ENCODE peak calls at places on chromosomes 3 and 15, in four cellular contexts. R is AML-193, I is NCI-H2081, M is cardiac fibroblast. J is an unnamed sample.

GRCh38 chr3:97830627-97831026 is 8.8 kb downstream of the CRYBG3 start:
- DNase-seq in M (peak; percentile 14), I (no peak), R (no peak), J (no peak)

GRCh38 chr15:79896634-79897379 is at the start of gene MTHFS:
- DNase-seq in R (peak; percentile 70), M (peak; percentile 80), I (peak; percentile 71), J (peak; percentile 88)

GRCh38 chr15:98568382-98569017 is 79.8 kb upstream of the IGF1R start:
- DNase-seq in M (peak; percentile 10), R (no peak), I (no peak), J (no peak)

GRCh38 chr3:14563946-14564539 is 23.9 kb upstream of the GRIP2 start:
- DNase-seq in I (peak; percentile 27), R (no peak), M (no peak), J (no peak)

GRCh38 chr15:83092309-83092976 is 15.0 kb upstream of the TM6SF1 start:
- DNase-seq in R (peak; percentile 49), M (peak; percentile 81), I (no peak), J (no peak)

GRCh38 chr15:43776101-43776717 is 557 bp downstream of the ELL3 start:
- DNase-seq in I (no peak), R (no peak), M (no peak), J (no peak)

GRCh38 chr3:1404270-1404669 is 311.4 kb downstream of the CNTN6 start:
- DNase-seq in R (no peak), I (peak; percentile 27), M (no peak), J (no peak)

GRCh38 chr3:37456270-37456708 is 281.9 kb upstream of the LRRFIP2 start:
- DNase-seq in R (no peak), I (no peak), M (peak; percentile 65), J (no peak)

GRCh38 chr3:147572970-147573340 is 163.8 kb downstream of the ZIC1 start:
- DNase-seq in R (no peak), M (no peak), I (no peak), J (no peak)

GRCh38 chr3:172882563-172882962 is 132.0 kb downstream of the ECT2 start:
- DNase-seq in M (no peak), I (no peak), R (no peak), J (no peak)

GRCh38 chr3:119681279-119681678 is 4.1 kb upstream of the COX17 start:
- DNase-seq in R (peak; percentile 66), M (peak; percentile 67), I (peak; percentile 15), J (peak; percentile 48)

GRCh38 chr15:98904466-98905048 is 103.0 kb downstream of the PGPEP1L start:
- DNase-seq in I (no peak), M (peak; percentile 54), R (peak; percentile 76), J (peak; percentile 65)

GRCh38 chr3:188002626-188003138 is 151.3 kb upstream of the LPP start:
- DNase-seq in I (no peak), R (no peak), M (no peak), J (no peak)

GRCh38 chr3:187210555-187211327 is 13.5 kb downstream of the RTP1 start:
- DNase-seq in I (no peak), R (no peak), M (peak; percentile 77), J (peak; percentile 79)

GRCh38 chr3:98574157-98574556 is 19.3 kb downstream of the CPOX start:
- DNase-seq in M (no peak), R (no peak), I (no peak), J (no peak)

GRCh38 chr15:92808611-92809063 is 91.5 kb upstream of the CHD2 start:
- DNase-seq in R (peak; percentile 44), M (peak; percentile 76), I (no peak), J (peak; percentile 66)

GRCh38 chr3:115836944-115837343 is 213.6 kb downstream of the GAP43 start:
- DNase-seq in I (peak; percentile 9), M (peak; percentile 45), R (peak; percentile 35), J (peak; percentile 15)

GRCh38 chr3:159814161-159814560 is 174.5 kb upstream of the IL12A start:
- DNase-seq in M (no peak), I (peak; percentile 72), R (no peak), J (no peak)

GRCh38 chr3:46282696-46283095 is 40.4 kb downstream of the CCR3 start:
- DNase-seq in M (no peak), I (no peak), R (no peak), J (no peak)

GRCh38 chr3:63869929-63870328 is 6.3 kb downstream of the ATXN7 start:
- DNase-seq in R (no peak), M (no peak), I (no peak), J (no peak)

GRCh38 chr3:81237193-81237592 is 524.3 kb downstream of the GBE1 start:
- DNase-seq in R (no peak), I (no peak), M (no peak), J (no peak)

GRCh38 chr3:17741621-17742091 is 775 bp downstream of the TBC1D5 start:
- DNase-seq in I (no peak), R (peak; percentile 58), M (no peak), J (no peak)

GRCh38 chr3:99710094-99710493 is 71.7 kb downstream of the COL8A1 start:
- DNase-seq in M (no peak), R (no peak), I (no peak), J (no peak)

GRCh38 chr15:99253381-99254090 is 2.3 kb downstream of the LRRC28 start:
- DNase-seq in I (no peak), M (peak; percentile 30), R (no peak), J (peak; percentile 50)

GRCh38 chr15:51260262-51260661 is 78.1 kb downstream of the CYP19A1 start:
- DNase-seq in I (no peak), R (no peak), M (peak; percentile 40), J (no peak)

GRCh38 chr3:94070341-94070911 is 7.6 kb downstream of the NSUN3 start:
- DNase-seq in I (no peak), R (no peak), M (no peak), J (no peak)

GRCh38 chr15:77607111-77607893 is 25.4 kb downstream of the LINGO1 start:
- DNase-seq in R (no peak), M (peak; percentile 49), I (no peak), J (peak; percentile 61)

GRCh38 chr3:174268061-174268460 is 591.1 kb upstream of the NAALADL2 start:
- DNase-seq in I (no peak), R (no peak), M (no peak), J (no peak)

GRCh38 chr15:88256261-88257230 is at the start of gene NTRK3:
- DNase-seq in R (no peak), M (peak; percentile 38), I (no peak), J (no peak)